ENCODE peak calls at places on chromosomes 5 and 9, in six cellular contexts. U, S, M, D, A and Z are unnamed samples.

GRCh38 chr5:109950634-109951033 is 260.9 kb downstream of the MAN2A1 start:
- DNase-seq in M (no peak), A (no peak), S (no peak), U (no peak), D (no peak), Z (no peak)

GRCh38 chr9:124768778-124769350 is 2.2 kb downstream of the NR6A1 start:
- DNase-seq in A (no peak), M (no peak), D (no peak), S (no peak), U (no peak), Z (no peak)

GRCh38 chr5:44935262-44935661 is 126.5 kb downstream of the MRPS30 start:
- DNase-seq in A (no peak), S (no peak), D (no peak), U (no peak), M (no peak), Z (no peak)

GRCh38 chr9:128103589-128103962 is 24.0 kb downstream of the PTGES2 start:
- DNase-seq in S (peak), M (peak), A (no peak), U (no peak), D (no peak), Z (no peak)

GRCh38 chr5:144072518-144072927 is 97.9 kb downstream of the YIPF5 start:
- DNase-seq in U (no peak), S (no peak), M (no peak), A (no peak), D (no peak), Z (no peak)

GRCh38 chr9:89755835-89756234 is 151.0 kb downstream of the GADD45G start:
- DNase-seq in D (no peak), M (no peak), S (no peak), A (no peak), U (peak), Z (no peak)

GRCh38 chr9:100492952-100493351 is 20.0 kb downstream of the TMEFF1 start:
- DNase-seq in D (no peak), A (no peak), U (no peak), S (no peak), M (no peak), Z (no peak)

GRCh38 chr9:129586647-129587046 is 34.3 kb downstream of the C9orf50 start:
- DNase-seq in U (no peak), S (no peak), M (no peak), A (no peak), D (no peak), Z (no peak)

GRCh38 chr5:171418982-171419662 is at the start of gene FGF18:
- DNase-seq in D (peak), A (peak), M (no peak), S (peak), U (peak), Z (peak)

GRCh38 chr5:136065588-136065987 is 36.8 kb downstream of the TGFBI start:
- DNase-seq in M (no peak), U (no peak), S (no peak), D (no peak), A (peak), Z (no peak)

GRCh38 chr5:58849995-58850667 is 267.3 kb downstream of the RAB3C start:
- DNase-seq in M (no peak), A (no peak), S (peak), U (no peak), D (peak), Z (no peak)

GRCh38 chr9:132079391-132080071 is at the start of gene MED27:
- DNase-seq in U (peak), D (peak), M (peak), S (peak), A (peak), Z (peak)

GRCh38 chr9:112554516-112554915 is 67.9 kb downstream of the KIAA1958 start:
- DNase-seq in A (no peak), D (no peak), U (no peak), S (no peak), M (no peak), Z (no peak)

GRCh38 chr5:135124128-135124527 is 90.1 kb upstream of the PITX1 start:
- DNase-seq in S (no peak), A (no peak), U (no peak), M (no peak), D (no peak), Z (no peak)

GRCh38 chr9:128529191-128529590 is 23.2 kb upstream of the SPTAN1 start:
- DNase-seq in U (no peak), M (no peak), S (no peak), D (no peak), A (no peak), Z (no peak)

GRCh38 chr5:131289738-131290137 is 25.9 kb downstream of the CDC42SE2 start:
- DNase-seq in M (no peak), S (no peak), D (no peak), U (no peak), A (no peak), Z (no peak)

GRCh38 chr9:27799326-27799725 is 226.0 kb upstream of the C9orf72 start:
- DNase-seq in M (no peak), D (no peak), S (no peak), U (no peak), A (no peak), Z (no peak)

GRCh38 chr5:168372351-168372946 is 81.0 kb downstream of the WWC1 start:
- DNase-seq in D (no peak), M (no peak), S (no peak), A (no peak), U (no peak), Z (no peak)

GRCh38 chr9:101707708-101708107 is 30.7 kb downstream of the GRIN3A start:
- DNase-seq in A (no peak), M (no peak), D (no peak), S (no peak), U (no peak), Z (no peak)

GRCh38 chr9:116154334-116154975 is 864 bp downstream of the PAPPA start:
- DNase-seq in D (no peak), A (no peak), S (no peak), M (peak), U (peak), Z (no peak)

GRCh38 chr9:91839926-91840464 is 110.0 kb downstream of the ROR2 start:
- DNase-seq in A (no peak), D (no peak), M (no peak), U (no peak), S (no peak), Z (no peak)
- H3K27ac ChIP-seq in A (no peak), D (peak), M (no peak), U (no peak), S (no peak), Z (no peak)

GRCh38 chr9:99441829-99442228 is 219.7 kb downstream of the SEC61B start:
- DNase-seq in M (no peak), U (no peak), A (no peak), S (no peak), D (no peak), Z (no peak)

GRCh38 chr9:99447951-99448350 is 225.9 kb downstream of the SEC61B start:
- DNase-seq in U (no peak), S (no peak), A (no peak), M (no peak), D (no peak), Z (no peak)

GRCh38 chr9:99445377-99445891 is 223.4 kb downstream of the SEC61B start:
- DNase-seq in M (no peak), D (no peak), U (peak), S (no peak), A (no peak), Z (peak)

GRCh38 chr9:99449726-99450125 is 227.6 kb downstream of the SEC61B start:
- DNase-seq in A (no peak), M (no peak), S (no peak), D (no peak), U (no peak), Z (no peak)

GRCh38 chr9:99445920-99446319 is 223.8 kb downstream of the SEC61B start:
- DNase-seq in S (no peak), D (no peak), M (no peak), A (no peak), U (no peak), Z (no peak)
- H3K27ac ChIP-seq in S (no peak), D (peak), M (peak), A (peak), U (peak), Z (peak)

DNA sequence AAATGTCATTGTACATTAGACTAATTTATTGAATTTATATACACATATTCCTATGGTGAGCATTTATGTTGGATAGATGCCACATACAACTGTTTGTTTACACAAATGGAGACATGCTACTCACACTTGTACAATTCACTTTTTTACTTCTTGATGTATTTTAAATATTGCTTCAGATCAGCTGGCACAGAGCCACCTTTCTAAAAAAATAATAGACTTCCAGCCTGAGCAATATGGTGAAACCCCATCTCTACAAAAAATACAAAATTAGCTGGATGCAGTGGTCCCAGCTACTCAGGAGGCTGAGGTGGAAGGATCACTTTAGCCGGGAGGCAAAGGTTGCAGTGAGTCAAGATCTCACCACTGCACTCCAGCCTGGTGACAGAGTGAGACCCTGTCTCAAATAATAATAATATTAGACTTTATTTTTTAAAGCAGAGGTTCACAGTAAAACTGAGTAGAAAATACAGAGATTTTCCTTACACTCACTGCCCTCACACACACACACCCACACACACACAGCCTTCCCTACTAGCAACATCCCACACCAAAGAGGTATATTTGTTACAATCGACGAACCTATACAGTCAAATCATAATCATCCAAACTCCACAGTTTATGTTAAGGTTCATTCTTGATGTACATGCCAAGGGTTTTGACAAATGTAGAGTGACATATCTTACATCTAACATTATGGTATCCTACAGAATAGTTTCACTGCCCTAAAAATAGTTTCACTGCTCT is 16.5 kb upstream of the ADRB2 start:
- DNase-seq in D (no peak), M (no peak), A (no peak), S (no peak), U (no peak), Z (no peak)
- H3K27ac ChIP-seq in D (no peak), M (peak), A (no peak), S (peak), U (no peak), Z (no peak)

GRCh38 chr9:38065369-38066075 is 3.5 kb downstream of the SHB start:
- DNase-seq in D (no peak), A (no peak), U (no peak), M (no peak), S (no peak), Z (no peak)
- H3K27ac ChIP-seq in D (peak), A (peak), U (peak), M (no peak), S (no peak), Z (peak)

GRCh38 chr9:99261923-99262322 is 39.8 kb downstream of the SEC61B start:
- DNase-seq in D (no peak), S (no peak), M (no peak), A (no peak), U (no peak), Z (no peak)

GRCh38 chr9:99264070-99264469 is 42.0 kb downstream of the SEC61B start:
- DNase-seq in A (no peak), S (no peak), M (no peak), D (no peak), U (no peak), Z (no peak)

GRCh38 chr9:99266136-99267023 is 44.3 kb downstream of the SEC61B start:
- DNase-seq in D (peak), U (peak), A (no peak), S (peak), M (peak), Z (no peak)

GRCh38 chr9:99259231-99259918 is 37.3 kb downstream of the SEC61B start:
- DNase-seq in U (peak), D (peak), A (peak), S (peak), M (peak), Z (no peak)

GRCh38 chr9:99262949-99263418 is 40.9 kb downstream of the SEC61B start:
- DNase-seq in D (no peak), A (no peak), U (no peak), M (no peak), S (no peak), Z (no peak)
- H3K27ac ChIP-seq in D (no peak), A (no peak), U (no peak), M (no peak), S (no peak), Z (no peak)

GRCh38 chr9:104286792-104287191 is 192.7 kb downstream of the SMC2 start:
- DNase-seq in D (peak), A (no peak), S (no peak), U (no peak), M (no peak), Z (no peak)
- H3K27ac ChIP-seq in D (peak), A (no peak), S (no peak), U (no peak), M (no peak), Z (peak)

DNA sequence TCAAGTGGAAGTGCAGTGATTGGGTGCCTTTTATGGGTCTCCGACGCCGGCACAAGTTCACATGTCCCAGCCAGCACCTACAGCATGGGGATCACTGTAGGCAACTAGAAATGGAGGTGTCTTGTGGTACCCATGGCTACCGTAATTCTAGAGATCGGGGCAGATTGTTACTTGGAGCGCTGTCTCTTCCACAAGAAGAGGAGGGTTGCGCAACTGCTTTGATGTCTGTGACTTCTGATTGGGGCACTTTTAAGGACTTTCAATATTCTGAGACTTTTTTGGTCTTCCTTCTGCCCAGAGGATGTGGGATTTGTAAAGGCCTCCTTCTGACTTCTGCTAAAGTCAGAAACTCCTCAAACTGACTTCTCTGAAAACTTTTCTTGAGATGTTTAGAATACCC is 41.9 kb downstream of the GLRX start:
- DNase-seq in S (no peak), A (no peak), U (no peak), M (no peak), D (no peak), Z (no peak)
- H3K27ac ChIP-seq in S (no peak), A (peak), U (peak), M (peak), D (peak), Z (no peak)

GRCh38 chr5:172642511-172642910 is 1.4 kb downstream of the NEURL1B start:
- DNase-seq in D (no peak), U (no peak), A (no peak), M (no peak), S (no peak), Z (no peak)
- H3K27ac ChIP-seq in D (peak), U (peak), A (peak), M (peak), S (no peak), Z (peak)

GRCh38 chr9:137070906-137071275 is 534 bp upstream of the SAPCD2 start:
- DNase-seq in S (no peak), D (no peak), U (peak), A (no peak), M (no peak), Z (no peak)
- H3K27ac ChIP-seq in S (no peak), D (peak), U (peak), A (peak), M (peak), Z (peak)

GRCh38 chr5:441996-442334 is 1.0 kb upstream of the EXOC3 start:
- DNase-seq in S (no peak), A (no peak), D (no peak), M (no peak), U (no peak), Z (no peak)
- H3K27ac ChIP-seq in S (no peak), A (no peak), D (peak), M (no peak), U (no peak), Z (peak)